ENCODE peak calls at places on chromosomes 6 and 20, in seven cellular contexts. One of them, this sample, is unnamed.

GRCh38 chr6:52597738-52598122 is 20.9 kb upstream of the TRAM2 start:
- DNase-seq in OCI-LY7: no peak
- DNase-seq in GM23338: no peak
- DNase-seq in GM23248: no peak
- DNase-seq in neural progenitor cell: no peak
- DNase-seq in PC-3: no peak
- DNase-seq in hepatocyte: no peak
- DNase-seq in this sample: no peak

GRCh38 chr6:68635706-68636513 is 828 bp downstream of the ADGRB3 start:
- DNase-seq in OCI-LY7: no peak
- DNase-seq in GM23338: peak; percentile 57
- DNase-seq in GM23248: peak; percentile 30
- DNase-seq in neural progenitor cell: peak; percentile 57
- DNase-seq in PC-3: no peak
- DNase-seq in hepatocyte: peak; percentile 37
- DNase-seq in this sample: no peak

GRCh38 chr20:13436530-13436929 is 202.2 kb downstream of the TASP1 start:
- DNase-seq in OCI-LY7: no peak
- DNase-seq in GM23338: no peak
- DNase-seq in GM23248: no peak
- DNase-seq in neural progenitor cell: no peak
- DNase-seq in PC-3: no peak
- DNase-seq in hepatocyte: no peak
- DNase-seq in this sample: no peak

GRCh38 chr6:90212274-90212673 is 84.4 kb downstream of the BACH2 start:
- DNase-seq in OCI-LY7: no peak
- DNase-seq in GM23338: peak; percentile 35
- DNase-seq in GM23248: no peak
- DNase-seq in neural progenitor cell: no peak
- DNase-seq in PC-3: no peak
- DNase-seq in hepatocyte: no peak
- DNase-seq in this sample: no peak

GRCh38 chr6:43729537-43729936 is 40.5 kb upstream of the VEGFA start:
- DNase-seq in OCI-LY7: no peak
- DNase-seq in GM23338: no peak
- DNase-seq in GM23248: no peak
- DNase-seq in neural progenitor cell: no peak
- DNase-seq in PC-3: no peak
- DNase-seq in hepatocyte: no peak
- DNase-seq in this sample: no peak

GRCh38 chr6:170288091-170288631 is 2.7 kb downstream of the DLL1 start:
- DNase-seq in OCI-LY7: no peak
- DNase-seq in GM23338: no peak
- DNase-seq in GM23248: no peak
- DNase-seq in neural progenitor cell: no peak
- DNase-seq in PC-3: no peak
- DNase-seq in hepatocyte: no peak
- DNase-seq in this sample: no peak

GRCh38 chr6:107668826-107669474 is 155.2 kb downstream of the SCML4 start:
- DNase-seq in OCI-LY7: no peak
- DNase-seq in GM23338: no peak
- DNase-seq in GM23248: no peak
- DNase-seq in neural progenitor cell: no peak
- DNase-seq in PC-3: no peak
- DNase-seq in hepatocyte: no peak
- DNase-seq in this sample: no peak

GRCh38 chr20:49279677-49280462 is 2.0 kb upstream of the ZNFX1 start:
- DNase-seq in OCI-LY7: peak; percentile 53
- DNase-seq in GM23338: no peak
- DNase-seq in GM23248: peak; percentile 26
- DNase-seq in neural progenitor cell: no peak
- DNase-seq in PC-3: no peak
- DNase-seq in hepatocyte: peak; percentile 5
- DNase-seq in this sample: no peak

GRCh38 chr6:161449521-161449920 is 175.7 kb upstream of the AGPAT4 start:
- DNase-seq in OCI-LY7: no peak
- DNase-seq in GM23338: no peak
- DNase-seq in GM23248: no peak
- DNase-seq in neural progenitor cell: no peak
- DNase-seq in PC-3: no peak
- DNase-seq in hepatocyte: no peak
- DNase-seq in this sample: no peak

GRCh38 chr6:123208111-123208510 is 212.1 kb downstream of the CLVS2 start:
- DNase-seq in OCI-LY7: no peak
- DNase-seq in GM23338: no peak
- DNase-seq in GM23248: no peak
- DNase-seq in neural progenitor cell: no peak
- DNase-seq in PC-3: no peak
- DNase-seq in hepatocyte: no peak
- DNase-seq in this sample: no peak

GRCh38 chr20:32823737-32824588 is 4.2 kb downstream of the MAPRE1 start:
- DNase-seq in OCI-LY7: no peak
- DNase-seq in GM23338: no peak
- DNase-seq in GM23248: peak; percentile 47
- DNase-seq in neural progenitor cell: no peak
- DNase-seq in PC-3: no peak
- DNase-seq in hepatocyte: no peak
- DNase-seq in this sample: no peak

GRCh38 chr6:8499540-8499939 is 64.2 kb upstream of the SLC35B3 start:
- DNase-seq in OCI-LY7: peak; percentile 3
- DNase-seq in GM23338: peak; percentile 50
- DNase-seq in GM23248: peak; percentile 36
- DNase-seq in neural progenitor cell: peak; percentile 34
- DNase-seq in PC-3: peak; percentile 51
- DNase-seq in hepatocyte: peak; percentile 18
- DNase-seq in this sample: peak; percentile 13

GRCh38 chr20:50554694-50555579 is 44.8 kb downstream of the PTPN1 start:
- DNase-seq in OCI-LY7: no peak
- DNase-seq in GM23338: no peak
- DNase-seq in GM23248: no peak
- DNase-seq in neural progenitor cell: no peak
- DNase-seq in PC-3: no peak
- DNase-seq in hepatocyte: no peak
- DNase-seq in this sample: no peak

GRCh38 chr20:1357921-1358671 is 29.2 kb upstream of the SDCBP2 start:
- DNase-seq in OCI-LY7: no peak
- DNase-seq in GM23338: no peak
- DNase-seq in GM23248: no peak
- DNase-seq in neural progenitor cell: no peak
- DNase-seq in PC-3: peak; percentile 64
- DNase-seq in hepatocyte: no peak
- DNase-seq in this sample: no peak

GRCh38 chr20:38216201-38216600 is 44.3 kb downstream of the KIAA1755 start:
- DNase-seq in OCI-LY7: no peak
- DNase-seq in GM23338: no peak
- DNase-seq in GM23248: no peak
- DNase-seq in neural progenitor cell: no peak
- DNase-seq in PC-3: no peak
- DNase-seq in hepatocyte: no peak
- DNase-seq in this sample: no peak

GRCh38 chr6:78936515-78936914 is 69.2 kb downstream of the IRAK1BP1 start:
- DNase-seq in OCI-LY7: no peak
- DNase-seq in GM23338: no peak
- DNase-seq in GM23248: no peak
- DNase-seq in neural progenitor cell: no peak
- DNase-seq in PC-3: no peak
- DNase-seq in hepatocyte: no peak
- DNase-seq in this sample: no peak

GRCh38 chr20:37458761-37459160 is 62.3 kb upstream of the NNAT start:
- DNase-seq in OCI-LY7: no peak
- DNase-seq in GM23338: no peak
- DNase-seq in GM23248: no peak
- DNase-seq in neural progenitor cell: no peak
- DNase-seq in PC-3: no peak
- DNase-seq in hepatocyte: no peak
- DNase-seq in this sample: no peak

GRCh38 chr6:44051516-44051915 is 75.7 kb downstream of the MRPL14 start:
- DNase-seq in OCI-LY7: no peak
- DNase-seq in GM23338: no peak
- DNase-seq in GM23248: peak; percentile 87
- DNase-seq in neural progenitor cell: no peak
- DNase-seq in PC-3: peak; percentile 76
- DNase-seq in hepatocyte: peak; percentile 64
- DNase-seq in this sample: no peak

GRCh38 chr6:26251354-26252081 is 113.5 kb upstream of the BTN3A2 start:
- DNase-seq in OCI-LY7: no peak
- DNase-seq in GM23338: peak; percentile 91
- DNase-seq in GM23248: peak; percentile 52
- DNase-seq in neural progenitor cell: peak; percentile 89
- DNase-seq in PC-3: peak; percentile 78
- DNase-seq in hepatocyte: peak; percentile 87
- DNase-seq in this sample: no peak

GRCh38 chr6:140153703-140154102 is 779.3 kb upstream of the CITED2 start:
- DNase-seq in OCI-LY7: no peak
- DNase-seq in GM23338: no peak
- DNase-seq in GM23248: no peak
- DNase-seq in neural progenitor cell: no peak
- DNase-seq in PC-3: no peak
- DNase-seq in hepatocyte: no peak
- DNase-seq in this sample: no peak

GRCh38 chr20:47057661-47058060 is 163.0 kb downstream of the EYA2 start:
- DNase-seq in OCI-LY7: no peak
- DNase-seq in GM23338: no peak
- DNase-seq in GM23248: no peak
- DNase-seq in neural progenitor cell: no peak
- DNase-seq in PC-3: no peak
- DNase-seq in hepatocyte: no peak
- DNase-seq in this sample: no peak

GRCh38 chr6:166707045-166707444 is 80.0 kb upstream of the RPS6KA2 start:
- DNase-seq in OCI-LY7: no peak
- DNase-seq in GM23338: peak; percentile 78
- DNase-seq in GM23248: peak; percentile 55
- DNase-seq in neural progenitor cell: peak; percentile 77
- DNase-seq in PC-3: peak; percentile 65
- DNase-seq in hepatocyte: peak; percentile 76
- DNase-seq in this sample: no peak

GRCh38 chr6:1872649-1873131 is 263.0 kb downstream of the FOXC1 start:
- DNase-seq in OCI-LY7: no peak
- DNase-seq in GM23338: peak; percentile 65
- DNase-seq in GM23248: peak; percentile 61
- DNase-seq in neural progenitor cell: peak; percentile 52
- DNase-seq in PC-3: no peak
- DNase-seq in hepatocyte: peak; percentile 32
- DNase-seq in this sample: no peak

GRCh38 chr6:145135702-145136101 is 599.6 kb downstream of the EPM2A start:
- DNase-seq in OCI-LY7: no peak
- DNase-seq in GM23338: no peak
- DNase-seq in GM23248: no peak
- DNase-seq in neural progenitor cell: no peak
- DNase-seq in PC-3: no peak
- DNase-seq in hepatocyte: no peak
- DNase-seq in this sample: no peak

GRCh38 chr6:145138469-145139185 is 596.7 kb downstream of the EPM2A start:
- DNase-seq in OCI-LY7: no peak
- DNase-seq in GM23338: no peak
- DNase-seq in GM23248: no peak
- DNase-seq in neural progenitor cell: peak; percentile 84
- DNase-seq in PC-3: no peak
- DNase-seq in hepatocyte: no peak
- DNase-seq in this sample: no peak

GRCh38 chr6:145139895-145140294 is 595.4 kb downstream of the EPM2A start:
- DNase-seq in OCI-LY7: no peak
- DNase-seq in GM23338: no peak
- DNase-seq in GM23248: no peak
- DNase-seq in neural progenitor cell: no peak
- DNase-seq in PC-3: no peak
- DNase-seq in hepatocyte: no peak
- DNase-seq in this sample: no peak

GRCh38 chr6:145139451-145139850 is 595.9 kb downstream of the EPM2A start:
- DNase-seq in OCI-LY7: no peak
- DNase-seq in GM23338: no peak
- DNase-seq in GM23248: peak; percentile 70
- DNase-seq in neural progenitor cell: peak; percentile 38
- DNase-seq in PC-3: no peak
- DNase-seq in hepatocyte: peak; percentile 19
- DNase-seq in this sample: no peak

GRCh38 chr6:145137425-145137824 is 597.9 kb downstream of the EPM2A start:
- DNase-seq in OCI-LY7: no peak
- DNase-seq in GM23338: peak; percentile 49
- DNase-seq in GM23248: peak; percentile 47
- DNase-seq in neural progenitor cell: no peak
- DNase-seq in PC-3: peak; percentile 42
- DNase-seq in hepatocyte: no peak
- DNase-seq in this sample: no peak
- TF ChIP-seq EZH2phosphoT487 in OCI-LY7: no peak
- TF ChIP-seq EZH2phosphoT487 in GM23338: no peak
- TF ChIP-seq EZH2phosphoT487 in GM23248: no peak
- TF ChIP-seq EZH2phosphoT487 in neural progenitor cell: no peak
- TF ChIP-seq EZH2phosphoT487 in PC-3: no peak
- TF ChIP-seq EZH2phosphoT487 in hepatocyte: no peak
- TF ChIP-seq EZH2phosphoT487 in this sample: no peak

DNA sequence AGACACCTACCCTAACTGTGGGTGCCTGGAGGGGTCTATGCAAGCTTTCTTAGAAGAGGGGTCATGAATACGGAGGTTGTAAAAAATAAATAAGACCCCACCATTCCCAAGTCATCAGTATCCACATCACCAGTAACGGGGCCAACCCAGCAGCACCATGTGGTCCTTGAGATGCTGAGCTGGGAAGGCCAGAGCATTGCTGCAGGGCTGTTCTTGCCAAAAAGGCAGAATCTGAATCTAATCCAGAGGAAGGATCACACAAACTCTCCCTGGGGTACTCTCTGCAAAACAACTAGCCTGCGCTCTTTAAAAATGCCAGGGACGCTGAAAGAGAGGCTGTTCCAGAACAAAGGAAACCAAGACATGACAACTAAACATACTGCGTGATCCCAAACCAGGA is 43.2 kb downstream of the SSR1 start:
- DNase-seq in OCI-LY7: no peak
- DNase-seq in GM23338: no peak
- DNase-seq in GM23248: no peak
- DNase-seq in neural progenitor cell: no peak
- DNase-seq in PC-3: no peak
- DNase-seq in hepatocyte: no peak
- DNase-seq in this sample: no peak
- TF ChIP-seq EZH2phosphoT487 in OCI-LY7: no peak
- TF ChIP-seq EZH2phosphoT487 in GM23338: no peak
- TF ChIP-seq EZH2phosphoT487 in GM23248: no peak
- TF ChIP-seq EZH2phosphoT487 in neural progenitor cell: no peak
- TF ChIP-seq EZH2phosphoT487 in PC-3: no peak
- TF ChIP-seq EZH2phosphoT487 in hepatocyte: no peak
- TF ChIP-seq EZH2phosphoT487 in this sample: no peak

DNA sequence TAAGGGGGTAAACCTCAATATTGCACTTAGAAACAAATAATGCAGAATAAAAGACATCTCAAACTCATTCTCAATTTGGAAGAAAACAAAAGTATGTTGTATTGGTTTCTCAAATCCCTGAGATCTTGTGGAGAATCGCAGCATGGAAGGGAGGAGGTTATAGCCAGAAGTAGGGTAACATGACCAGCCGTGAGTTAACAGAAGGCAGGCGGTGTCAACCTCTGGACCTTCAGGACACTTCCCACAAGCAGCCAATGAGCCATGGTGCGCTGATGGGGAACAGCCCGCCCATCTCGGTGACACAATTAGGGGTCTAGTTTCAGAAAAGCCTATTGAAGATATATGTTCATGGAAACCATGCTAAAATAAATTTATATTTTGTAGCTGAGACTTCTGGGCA is 98.4 kb downstream of the ALDH8A1 start:
- DNase-seq in OCI-LY7: no peak
- DNase-seq in GM23338: no peak
- DNase-seq in GM23248: no peak
- DNase-seq in neural progenitor cell: no peak
- DNase-seq in PC-3: no peak
- DNase-seq in hepatocyte: no peak
- DNase-seq in this sample: no peak
- TF ChIP-seq EZH2phosphoT487 in OCI-LY7: no peak
- TF ChIP-seq EZH2phosphoT487 in GM23338: no peak
- TF ChIP-seq EZH2phosphoT487 in GM23248: no peak
- TF ChIP-seq EZH2phosphoT487 in neural progenitor cell: no peak
- TF ChIP-seq EZH2phosphoT487 in PC-3: no peak
- TF ChIP-seq EZH2phosphoT487 in hepatocyte: no peak
- TF ChIP-seq EZH2phosphoT487 in this sample: no peak

GRCh38 chr6:83057705-83058321 is 7.8 kb downstream of the UBE3D start:
- DNase-seq in OCI-LY7: peak; percentile 67
- DNase-seq in GM23338: peak; percentile 72
- DNase-seq in GM23248: peak; percentile 75
- DNase-seq in neural progenitor cell: peak; percentile 70
- DNase-seq in PC-3: peak; percentile 67
- DNase-seq in hepatocyte: peak; percentile 76
- DNase-seq in this sample: peak; percentile 22
- TF ChIP-seq EZH2phosphoT487 in OCI-LY7: no peak
- TF ChIP-seq EZH2phosphoT487 in GM23338: no peak
- TF ChIP-seq EZH2phosphoT487 in GM23248: no peak
- TF ChIP-seq EZH2phosphoT487 in neural progenitor cell: no peak
- TF ChIP-seq EZH2phosphoT487 in PC-3: no peak
- TF ChIP-seq EZH2phosphoT487 in hepatocyte: no peak
- TF ChIP-seq EZH2phosphoT487 in this sample: no peak

This sample was measured in HCT116.